ENCODE peak calls at places on chromosomes 2 and 18, in five cellular contexts. F is GM12892, U is adrenal gland, V is endothelial cell of umbilical vein, Y is K562. S is an unnamed sample.

GRCh38 chr2:183519371-183520056 is 395.3 kb downstream of the NUP35 start:
- DNase-seq in F (no peak), U (no peak), V (no peak), Y (no peak), S (no peak)

GRCh38 chr2:101063352-101063751 is 61.3 kb downstream of the RPL31 start:
- DNase-seq in F (no peak), U (no peak), V (peak; percentile 92), Y (no peak), S (no peak)

GRCh38 chr2:3126686-3127278 is 250.8 kb downstream of the EIPR1 start:
- DNase-seq in F (no peak), U (no peak), V (peak; percentile 65), Y (no peak), S (no peak)

GRCh38 chr2:44635725-44636124 is 274.0 kb downstream of the CAMKMT start:
- DNase-seq in F (no peak), U (no peak), V (peak; percentile 19), Y (no peak), S (no peak)

GRCh38 chr2:146927080-146927714 is 917.6 kb upstream of the ACVR2A start:
- DNase-seq in F (no peak), U (peak; percentile 26), V (peak; percentile 59), Y (no peak), S (peak; percentile 2)

GRCh38 chr2:232028631-232029030 is 67.1 kb downstream of the DIS3L2 start:
- DNase-seq in F (no peak), U (no peak), V (no peak), Y (no peak), S (no peak)

GRCh38 chr2:235692671-235693171 is 198.9 kb downstream of the AGAP1 start:
- DNase-seq in F (no peak), U (no peak), V (no peak), Y (no peak), S (no peak)

GRCh38 chr2:157777425-157777824 is 98.7 kb downstream of the ACVR1 start:
- DNase-seq in F (no peak), U (peak; percentile 56), V (peak; percentile 74), Y (peak; percentile 70), S (no peak)

GRCh38 chr18:70288851-70289328 is at the start of gene SOCS6:
- DNase-seq in F (peak; percentile 73), U (peak; percentile 63), V (peak; percentile 60), Y (no peak), S (no peak)

GRCh38 chr2:241443486-241444223 is 64.7 kb downstream of the STK25 start:
- DNase-seq in F (no peak), U (no peak), V (no peak), Y (no peak), S (no peak)

DNA sequence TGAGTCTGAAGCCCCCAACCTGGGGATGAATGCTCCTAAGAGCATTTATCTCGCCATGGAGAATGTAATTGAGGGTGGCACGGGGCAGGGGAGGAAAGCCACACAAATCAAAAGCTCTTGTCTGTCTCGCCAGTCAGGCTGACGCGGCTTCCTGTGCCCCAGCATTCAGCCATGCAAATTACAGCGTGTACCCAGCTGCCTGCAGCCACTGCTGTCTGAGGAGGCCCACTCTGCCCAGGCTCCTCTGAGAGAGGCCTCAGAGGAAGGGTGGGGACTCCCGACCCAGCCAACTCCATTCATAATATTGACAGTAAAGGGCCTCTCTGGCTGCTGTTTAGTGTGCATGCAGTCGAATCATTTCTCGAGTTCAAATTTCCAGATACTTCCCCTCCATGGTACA is 22.0 kb downstream of the SMAD7 start:
- DNase-seq in F (peak; percentile 77), U (no peak), V (peak; percentile 83), Y (no peak), S (no peak)
- TF ChIP-seq POLR2A in F (peak; percentile 47), U (no peak), V (peak; percentile 58), Y (no peak), S (no peak)

GRCh38 chr2:73112026-73112912 is 479 bp downstream of the RAB11FIP5 start:
- DNase-seq in F (no peak), U (no peak), V (peak; percentile 71), Y (peak; percentile 39), S (no peak)
- TF ChIP-seq POLR2A in F (no peak), U (peak; percentile 19), V (no peak), Y (no peak), S (peak; percentile 50)

DNA sequence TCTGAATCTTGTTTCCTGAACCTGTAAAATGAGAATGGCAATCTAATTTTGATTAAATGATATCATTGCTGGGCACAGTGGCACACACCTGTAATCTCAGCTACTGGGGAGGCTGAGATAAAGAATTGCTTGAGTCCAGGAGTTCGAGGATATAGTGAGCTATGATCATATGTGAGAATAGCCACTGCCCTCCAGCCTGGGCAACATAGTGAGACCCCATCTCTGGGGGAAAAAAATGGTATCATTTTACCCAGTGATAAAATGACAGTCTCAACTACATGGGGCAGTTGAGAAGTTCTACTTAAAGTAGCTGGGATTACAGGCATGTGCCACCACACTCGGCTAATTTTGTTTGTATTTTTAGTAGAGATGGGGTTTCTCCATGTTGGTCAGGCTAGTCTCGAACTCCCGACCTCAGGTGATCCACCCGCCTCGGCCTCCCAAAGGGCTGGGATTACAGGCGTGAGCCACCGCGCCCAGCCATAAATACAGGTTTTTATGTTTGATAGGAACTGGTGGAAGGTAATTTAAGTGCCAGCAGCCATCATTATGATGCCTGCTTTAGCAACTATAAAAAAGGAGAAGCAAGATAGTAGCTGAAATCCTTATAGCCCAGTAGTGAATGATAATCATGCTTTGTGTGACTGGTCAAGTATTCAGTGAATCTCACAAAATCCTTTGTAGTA is 17.0 kb downstream of the BZW1 start:
- DNase-seq in F (no peak), U (no peak), V (no peak), Y (no peak), S (no peak)
- TF ChIP-seq POLR2A in F (no peak), U (no peak), V (no peak), Y (no peak), S (no peak)

GRCh38 chr18:54222922-54223567 is 1.4 kb downstream of the MBD2 start:
- DNase-seq in F (no peak), U (no peak), V (no peak), Y (no peak), S (no peak)

GRCh38 chr18:54223568-54224241 is 764 bp downstream of the MBD2 start:
- DNase-seq in F (peak; percentile 25), U (peak; percentile 86), V (peak; percentile 83), Y (peak; percentile 17), S (peak; percentile 30)

GRCh38 chr18:54220406-54220805 is 4.1 kb downstream of the MBD2 start:
- DNase-seq in F (no peak), U (no peak), V (no peak), Y (no peak), S (no peak)

GRCh38 chr18:54228364-54228763 is 3.9 kb upstream of the MBD2 start:
- DNase-seq in F (no peak), U (no peak), V (no peak), Y (no peak), S (no peak)

DNA sequence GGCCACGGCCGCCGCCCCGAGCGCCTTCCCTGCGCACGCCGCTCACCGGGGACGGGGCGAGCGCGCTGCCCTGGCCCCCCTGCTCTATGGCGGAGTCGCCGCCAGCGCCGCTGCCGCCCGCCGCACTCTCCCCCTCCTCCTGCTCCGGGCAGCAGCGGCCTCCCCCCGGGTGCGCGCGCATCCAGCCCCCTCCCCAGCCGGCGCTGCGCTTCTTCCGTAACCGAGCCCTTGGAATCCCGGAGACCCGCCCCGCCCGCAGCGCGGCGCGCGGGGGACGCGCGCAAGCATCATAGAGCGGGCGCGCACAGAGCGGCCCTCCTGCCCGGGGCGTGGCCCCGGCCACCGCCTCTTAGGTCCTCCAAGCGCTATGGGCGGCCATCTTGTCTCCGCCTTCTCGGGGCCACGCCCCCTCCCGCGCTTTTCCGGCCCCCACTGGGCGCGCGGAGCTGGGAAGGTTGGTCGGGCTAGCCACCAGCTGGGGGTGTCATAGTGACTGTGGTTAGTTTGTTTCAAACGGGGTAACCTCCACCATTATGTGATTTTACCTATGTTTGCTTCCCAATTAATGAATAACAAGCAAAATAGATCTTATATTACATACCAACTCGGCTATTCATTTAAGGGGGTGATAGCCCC is at the start of gene MBD2:
- DNase-seq in F (peak; percentile 60), U (peak; percentile 93), V (peak; percentile 98), Y (peak; percentile 86), S (peak; percentile 51)
- TF ChIP-seq POLR2A in F (peak; percentile 53), U (peak; percentile 35), V (peak; percentile 55), Y (no peak), S (peak; percentile 53)

DNA sequence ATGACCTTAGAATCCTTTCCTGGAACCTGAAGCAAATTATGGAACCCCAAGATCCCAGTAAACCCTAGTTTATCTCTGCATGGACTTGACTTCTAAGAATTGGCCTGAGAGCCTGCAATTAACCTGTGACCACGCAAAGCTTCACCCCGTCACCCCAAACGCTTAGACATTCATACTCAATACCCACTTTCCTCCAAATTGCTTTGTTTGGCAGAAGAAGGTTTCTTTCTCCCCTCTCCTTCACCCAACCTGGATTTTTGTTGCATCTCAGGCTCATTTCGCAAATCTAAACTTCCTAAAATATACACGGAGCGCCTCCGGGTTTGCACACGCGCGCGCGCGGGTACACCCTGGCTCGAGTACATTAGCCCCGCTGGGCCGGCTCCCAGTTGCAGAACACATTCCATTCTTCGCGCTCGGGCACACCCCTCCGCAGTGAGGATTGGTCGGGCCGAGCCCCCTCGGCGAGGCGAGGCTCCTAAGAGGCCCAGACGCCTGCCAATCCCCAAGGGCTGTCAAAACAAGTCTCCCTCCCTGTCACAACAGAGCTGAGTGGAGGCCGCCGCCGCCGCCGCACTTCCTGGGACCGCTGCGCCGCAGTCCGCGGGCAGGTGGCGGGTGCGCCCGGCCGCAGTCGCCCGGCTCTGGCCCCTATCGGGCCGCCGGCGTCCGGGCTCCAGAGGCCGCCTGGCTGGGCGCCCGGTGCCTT is at the start of gene PLCL1:
- DNase-seq in F (peak; percentile 70), U (peak; percentile 94), V (peak; percentile 94), Y (peak; percentile 92), S (peak; percentile 83)
- TF ChIP-seq POLR2A in F (no peak), U (no peak), V (no peak), Y (peak; percentile 23), S (no peak)

GRCh38 chr2:188512456-188512855 is 220.8 kb downstream of the GULP1 start:
- DNase-seq in F (no peak), U (no peak), V (peak; percentile 69), Y (peak; percentile 4), S (no peak)
- TF ChIP-seq POLR2A in F (no peak), U (no peak), V (no peak), Y (no peak), S (no peak)

GRCh38 chr2:224925822-224926124 is 116.5 kb downstream of the DOCK10 start:
- DNase-seq in F (no peak), U (no peak), V (no peak), Y (no peak), S (no peak)
- TF ChIP-seq POLR2A in F (no peak), U (no peak), V (no peak), Y (no peak), S (no peak)

GRCh38 chr2:190354003-190354690 is 10.8 kb downstream of the INPP1 start:
- DNase-seq in F (no peak), U (peak; percentile 44), V (no peak), Y (peak; percentile 60), S (no peak)

GRCh38 chr2:190350371-190350770 is 7.0 kb downstream of the INPP1 start:
- DNase-seq in F (no peak), U (no peak), V (no peak), Y (no peak), S (no peak)

GRCh38 chr2:190351955-190352354 is 8.6 kb downstream of the INPP1 start:
- DNase-seq in F (no peak), U (no peak), V (no peak), Y (no peak), S (no peak)

GRCh38 chr2:190353537-190353899 is 10.1 kb downstream of the INPP1 start:
- DNase-seq in F (no peak), U (no peak), V (no peak), Y (no peak), S (no peak)

GRCh38 chr2:190352668-190353536 is 9.5 kb downstream of the INPP1 start:
- DNase-seq in F (no peak), U (no peak), V (no peak), Y (peak; percentile 63), S (no peak)
- TF ChIP-seq POLR2A in F (no peak), U (no peak), V (no peak), Y (no peak), S (no peak)

S was measured in H54.